ENCODE peak calls at places on chromosomes 16 and 17, in four cellular contexts. E, K, I and L are unnamed samples.

GRCh38 chr16:106623-107324 is 28.7 kb downstream of the MPG start:
- DNase-seq in E (peak), K (peak), I (peak), L (no peak)

GRCh38 chr17:74647871-74648672 is 24.5 kb upstream of the CD300E start:
- DNase-seq in E (no peak), K (no peak), I (no peak), L (no peak)

GRCh38 chr17:72730091-72730490 is 362.4 kb downstream of the SLC39A11 start:
- DNase-seq in E (no peak), K (peak), I (no peak), L (no peak)

GRCh38 chr17:79800325-79801155 is 3.7 kb upstream of the CBX8 start:
- DNase-seq in E (peak), K (peak), I (peak), L (peak)

GRCh38 chr16:73232555-73233422 is 184.9 kb upstream of the ZFHX3 start:
- DNase-seq in E (peak), K (peak), I (peak), L (no peak)

GRCh38 chr17:44913676-44914075 is 1.6 kb downstream of the GFAP start:
- DNase-seq in E (no peak), K (no peak), I (no peak), L (no peak)

GRCh38 chr16:81216706-81217105 is 21.8 kb upstream of the BCO1 start:
- DNase-seq in E (no peak), K (no peak), I (no peak), L (no peak)

GRCh38 chr16:24010440-24011089 is 174.8 kb downstream of the PRKCB start:
- DNase-seq in E (peak), K (peak), I (peak), L (no peak)

GRCh38 chr16:68275611-68276191 is 11.4 kb downstream of the SLC7A6 start:
- DNase-seq in E (peak), K (no peak), I (no peak), L (no peak)

GRCh38 chr17:51672058-51672457 is 411.7 kb downstream of the UTP18 start:
- DNase-seq in E (no peak), K (no peak), I (peak), L (no peak)

GRCh38 chr17:49459401-49459984 is 35.6 kb upstream of the NGFR start:
- DNase-seq in E (no peak), K (no peak), I (no peak), L (no peak)

GRCh38 chr16:26593700-26594099 is 473.0 kb upstream of the C16orf82 start:
- DNase-seq in E (no peak), K (no peak), I (no peak), L (no peak)

GRCh38 chr17:48681609-48682008 is 40.7 kb downstream of the PRAC1 start:
- DNase-seq in E (no peak), K (no peak), I (peak), L (no peak)

GRCh38 chr17:35889818-35890773 is 9.9 kb upstream of the CCL5 start:
- DNase-seq in E (peak), K (peak), I (no peak), L (no peak)

GRCh38 chr17:72409405-72410002 is 288.7 kb downstream of the SOX9 start:
- DNase-seq in E (no peak), K (no peak), I (no peak), L (no peak)

GRCh38 chr16:19227643-19228042 is 57.9 kb upstream of the CLEC19A start:
- DNase-seq in E (no peak), K (no peak), I (no peak), L (no peak)

GRCh38 chr17:6435968-6436367 is 1.0 kb upstream of the AIPL1 start:
- DNase-seq in E (peak), K (peak), I (peak), L (no peak)

DNA sequence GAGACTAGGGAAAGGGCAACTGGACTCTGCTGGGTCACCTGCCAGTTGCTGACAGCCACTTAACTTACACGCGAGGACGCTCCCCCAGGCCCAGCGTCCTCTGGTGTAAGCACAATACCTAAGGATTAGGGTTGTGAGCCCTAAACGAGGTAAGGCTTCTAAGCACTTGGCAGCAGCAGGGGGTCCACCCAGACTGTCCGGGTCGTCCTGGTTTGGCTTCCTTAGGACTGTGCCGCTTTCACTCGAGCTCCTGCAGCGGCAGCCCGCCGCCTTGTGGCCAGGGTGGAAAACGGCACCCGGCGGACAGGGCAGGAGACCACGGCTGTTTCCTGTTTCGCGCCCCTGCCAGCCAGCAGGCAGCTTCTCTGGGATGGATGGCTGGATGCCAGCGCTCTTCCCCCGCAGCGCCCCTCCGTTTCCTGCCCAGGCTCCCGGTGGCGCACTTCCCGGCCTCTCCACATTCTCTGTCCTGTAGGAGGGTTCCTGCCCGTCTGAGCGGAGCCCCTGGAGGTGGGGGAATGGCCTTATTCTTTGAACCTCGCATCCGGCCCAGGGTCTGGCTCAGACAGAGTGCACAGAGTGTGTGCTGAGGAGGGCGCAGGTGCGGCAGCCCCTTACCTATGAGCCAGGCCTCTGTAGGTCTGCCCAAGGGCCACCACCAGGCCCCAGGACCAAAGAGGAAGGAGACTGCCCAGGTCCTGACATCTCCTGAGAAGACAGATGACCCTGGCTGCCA is 47.0 kb upstream of the AMZ2 start:
- DNase-seq in E (peak), K (peak), I (peak), L (peak)
- H3K4me3 ChIP-seq in E (peak), K (peak), I (peak), L (peak)

GRCh38 chr17:82895087-82895486 is 55.3 kb upstream of the ZNF750 start:
- DNase-seq in E (no peak), K (no peak), I (no peak), L (peak)

GRCh38 chr17:82892869-82893565 is 53.2 kb upstream of the ZNF750 start:
- DNase-seq in E (no peak), K (peak), I (no peak), L (peak)

GRCh38 chr17:82891911-82892310 is 52.1 kb upstream of the ZNF750 start:
- DNase-seq in E (no peak), K (no peak), I (no peak), L (peak)

GRCh38 chr17:82896071-82897000 is 56.5 kb upstream of the ZNF750 start:
- DNase-seq in E (no peak), K (no peak), I (no peak), L (peak)

DNA sequence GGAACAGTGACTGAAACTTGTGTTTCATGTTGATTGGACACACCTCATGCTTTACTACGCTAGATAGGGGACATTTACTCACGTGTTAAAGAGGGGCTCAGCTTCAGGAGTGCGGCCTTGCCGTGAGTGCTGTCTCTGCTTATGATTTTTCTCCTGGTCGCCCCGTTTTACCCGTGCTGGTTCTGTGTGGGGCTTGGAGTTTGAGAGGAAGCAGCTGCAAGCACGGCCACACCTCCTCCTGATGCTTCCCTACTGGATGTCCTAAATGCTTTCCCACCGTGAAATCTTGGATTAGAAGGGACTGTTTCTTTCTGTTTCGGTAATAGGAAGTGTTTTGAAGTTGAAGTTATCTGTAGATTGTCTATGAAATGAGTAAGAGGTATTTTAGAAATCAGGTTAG is 54.0 kb upstream of the ZNF750 start:
- DNase-seq in E (no peak), K (peak), I (no peak), L (peak)
- H3K9ac ChIP-seq in E (no peak), K (no peak), I (no peak), L (no peak)

GRCh38 chr16:30588651-30589050 is 3.2 kb upstream of the ZNF785 start:
- DNase-seq in E (no peak), K (no peak), I (no peak), L (peak)

GRCh38 chr16:30582611-30583340 is 2.7 kb downstream of the ZNF785 start:
- DNase-seq in E (no peak), K (no peak), I (no peak), L (no peak)

GRCh38 chr16:30581462-30581861 is 4.0 kb downstream of the ZNF785 start:
- DNase-seq in E (no peak), K (no peak), I (no peak), L (no peak)

GRCh38 chr16:30585022-30585399 is 486 bp downstream of the ZNF785 start:
- DNase-seq in E (no peak), K (no peak), I (peak), L (no peak)

DNA sequence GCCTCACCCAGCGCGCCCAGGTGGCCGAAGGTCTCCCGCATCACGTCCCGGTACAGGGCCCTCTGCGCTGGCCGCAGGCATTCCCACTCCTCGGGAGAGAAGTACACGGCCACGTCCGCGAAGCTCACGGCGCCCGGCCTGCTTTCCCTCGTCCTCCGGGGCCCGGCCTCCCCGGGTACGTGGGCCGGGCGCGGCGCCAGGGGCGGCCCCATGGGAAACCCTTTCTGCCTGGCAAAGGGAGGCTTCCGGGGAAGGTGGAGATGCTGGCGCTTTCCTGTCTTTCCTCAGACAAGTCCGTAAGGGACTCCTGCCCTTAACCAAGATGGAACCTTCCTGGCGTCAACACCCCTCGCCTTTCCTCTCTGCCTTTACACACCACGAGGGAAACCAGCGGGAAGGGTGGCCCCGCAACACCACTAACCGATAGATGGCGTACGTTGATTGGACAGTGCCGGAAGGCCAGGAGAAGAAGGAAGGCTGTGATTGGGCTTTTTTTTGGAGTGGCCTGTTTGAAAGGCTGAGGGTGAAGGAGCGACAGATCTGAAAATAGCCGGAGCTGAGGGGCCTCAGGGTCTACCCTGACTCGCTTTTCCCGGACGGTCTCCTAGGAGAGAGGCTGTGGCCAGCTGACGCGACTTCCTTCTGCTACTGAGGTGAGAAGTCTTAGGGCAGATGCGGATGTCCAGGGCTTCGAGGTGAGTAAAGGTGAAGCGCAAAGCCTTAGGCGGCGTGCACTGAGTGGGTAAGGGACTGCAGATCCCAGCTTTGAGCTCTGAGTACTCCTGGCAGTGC is at the start of gene ZNF785:
- DNase-seq in E (peak), K (peak), I (peak), L (peak)
- TF ChIP-seq CTCF in E (no peak), K (peak), I (no peak), L (peak)

DNA sequence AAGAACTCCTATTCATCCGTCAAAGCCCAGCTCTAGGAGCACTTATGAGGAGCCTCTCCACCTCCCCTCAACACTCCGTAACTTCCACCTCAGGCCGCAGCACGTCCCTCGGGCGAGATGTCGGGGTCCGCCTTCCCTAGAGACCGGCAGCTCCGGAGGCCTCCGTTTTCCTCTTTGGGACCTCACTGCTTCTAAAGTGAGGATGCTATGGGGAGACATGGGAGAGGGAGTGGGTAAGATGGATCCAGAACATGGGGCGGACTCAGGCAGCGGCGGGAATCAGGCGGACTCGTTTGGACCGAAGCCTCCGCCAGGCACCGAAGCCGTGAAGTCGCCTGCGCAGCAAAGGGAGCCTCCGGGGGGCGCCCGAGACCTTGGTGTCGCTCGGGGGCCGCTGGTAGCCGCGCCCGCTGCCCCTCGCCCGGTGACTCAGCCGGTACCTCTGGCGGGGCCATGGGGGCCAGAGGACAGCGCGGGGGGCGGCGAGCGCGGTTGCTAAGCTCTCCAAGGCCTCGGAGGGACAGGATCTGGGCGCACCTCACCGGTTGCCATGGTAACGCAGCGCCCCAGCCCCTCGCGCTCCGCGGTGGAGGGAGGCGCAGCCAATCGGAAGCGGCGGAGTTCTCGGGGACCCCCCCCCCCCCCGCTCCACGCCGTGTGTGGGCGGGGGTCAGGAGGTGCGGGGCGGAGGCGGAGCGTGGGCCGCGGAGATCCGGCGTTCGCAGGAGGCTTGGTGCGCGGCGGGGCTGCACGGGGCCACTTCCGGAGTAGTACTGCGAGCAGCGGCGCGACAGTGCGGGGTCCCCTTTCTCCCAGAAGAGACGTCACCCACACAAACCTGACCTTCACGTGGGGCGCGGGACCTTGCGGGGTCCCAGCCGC is 1.3 kb upstream of the HIC1 start:
- DNase-seq in E (peak), K (peak), I (peak), L (peak)
- H3K4me3 ChIP-seq in E (peak), K (peak), I (peak), L (no peak)

GRCh38 chr16:17466876-17467275 is 3.9 kb downstream of the XYLT1 start:
- DNase-seq in E (no peak), K (no peak), I (no peak), L (no peak)
- H3K9ac ChIP-seq in E (no peak), K (no peak), I (no peak), L (no peak)

GRCh38 chr16:89700649-89701424 is 668 bp downstream of the SPATA2L start:
- DNase-seq in E (peak), K (peak), I (peak), L (peak)
- TF ChIP-seq CTCF in E (no peak), K (peak), I (no peak), L (peak)

GRCh38 chr17:46818319-46818928 is at the start of gene WNT3:
- DNase-seq in E (no peak), K (no peak), I (no peak), L (no peak)

GRCh38 chr17:46817901-46818209 is 637 bp downstream of the WNT3 start:
- DNase-seq in E (no peak), K (no peak), I (no peak), L (no peak)

GRCh38 chr17:46815474-46816353 is 2.8 kb downstream of the WNT3 start:
- DNase-seq in E (no peak), K (no peak), I (no peak), L (no peak)

GRCh38 chr17:46818929-46819859 is 702 bp upstream of the WNT3 start:
- DNase-seq in E (no peak), K (no peak), I (no peak), L (no peak)

DNA sequence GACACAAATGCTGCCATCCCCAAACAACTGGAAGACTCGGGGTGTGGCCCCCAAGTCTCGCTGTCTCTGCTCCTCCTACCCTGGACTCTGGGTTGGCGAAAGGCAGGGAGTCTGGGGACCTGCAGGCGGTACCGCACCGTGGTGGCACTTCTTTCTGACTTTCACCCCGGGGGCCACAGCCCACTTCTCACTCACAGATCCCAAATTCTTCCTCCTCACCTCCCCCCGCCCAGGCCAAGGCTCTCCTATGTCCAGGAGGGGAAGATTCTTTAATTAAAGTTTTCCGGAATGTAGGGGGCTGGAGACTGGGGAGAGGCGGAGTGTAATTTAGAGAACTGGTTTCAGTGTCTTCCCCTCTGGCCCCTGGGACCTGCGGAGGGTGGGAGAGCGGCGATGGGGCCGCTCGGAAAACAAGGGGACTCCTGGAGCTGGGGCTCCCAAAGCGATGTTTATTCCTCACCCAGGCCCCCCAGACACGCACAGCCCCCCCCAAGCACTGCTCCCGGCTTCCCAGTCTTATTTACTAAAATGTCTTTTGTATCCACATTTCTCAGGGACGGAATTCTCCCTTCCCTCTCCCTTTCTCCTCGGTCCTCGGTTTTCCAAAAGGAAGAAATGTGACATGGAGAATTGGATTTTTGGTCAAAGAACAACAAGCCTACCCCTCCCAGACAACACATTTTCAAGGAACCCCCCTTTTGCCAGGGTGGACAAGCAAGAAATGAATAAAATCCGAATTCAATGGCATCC is 1.2 kb downstream of the WNT3 start:
- DNase-seq in E (no peak), K (no peak), I (no peak), L (no peak)
- H3K4me3 ChIP-seq in E (no peak), K (no peak), I (no peak), L (no peak)